ENCODE peak calls at places on chromosomes 13 and 19, in four cellular contexts. One of them, this sample, is unnamed.

GRCh38 chr19:30596813-30597399 is 224.7 kb downstream of the ZNF536 start:
- DNase-seq in ascending aorta: no peak
- DNase-seq in foreskin fibroblast: no peak
- DNase-seq in kidney epithelial cell: no peak
- DNase-seq in this sample: no peak

GRCh38 chr19:1822210-1822609 is 10.1 kb upstream of the ATP8B3 start:
- DNase-seq in ascending aorta: no peak
- DNase-seq in foreskin fibroblast: no peak
- DNase-seq in kidney epithelial cell: no peak
- DNase-seq in this sample: no peak

GRCh38 chr13:36417328-36417727 is 15.0 kb upstream of the CCNA1 start:
- DNase-seq in foreskin fibroblast: no peak
- DNase-seq in ascending aorta: no peak
- DNase-seq in kidney epithelial cell: no peak
- DNase-seq in this sample: no peak

GRCh38 chr13:36571444-36571843 is 102.4 kb upstream of the SERTM1 start:
- DNase-seq in kidney epithelial cell: no peak
- DNase-seq in ascending aorta: no peak
- DNase-seq in foreskin fibroblast: no peak
- DNase-seq in this sample: no peak

GRCh38 chr13:52651880-52652169 is 811 bp upstream of the SUGT1 start:
- DNase-seq in ascending aorta: no peak
- DNase-seq in kidney epithelial cell: no peak
- DNase-seq in foreskin fibroblast: no peak
- DNase-seq in this sample: no peak

GRCh38 chr13:29315847-29316246 is 279.6 kb downstream of the SLC7A1 start:
- DNase-seq in kidney epithelial cell: no peak
- DNase-seq in foreskin fibroblast: no peak
- DNase-seq in ascending aorta: no peak
- DNase-seq in this sample: no peak

GRCh38 chr13:111344471-111345191 is 24.2 kb downstream of the TEX29 start:
- DNase-seq in kidney epithelial cell: no peak
- DNase-seq in foreskin fibroblast: peak; percentile 78
- DNase-seq in ascending aorta: no peak
- DNase-seq in this sample: peak; percentile 44

GRCh38 chr13:95355491-95355890 is 54.2 kb upstream of the ABCC4 start:
- DNase-seq in kidney epithelial cell: peak; percentile 37
- DNase-seq in foreskin fibroblast: peak; percentile 34
- DNase-seq in ascending aorta: no peak
- DNase-seq in this sample: peak; percentile 66

GRCh38 chr19:16915734-16916133 is 26.9 kb downstream of the F2RL3 start:
- DNase-seq in foreskin fibroblast: no peak
- DNase-seq in kidney epithelial cell: no peak
- DNase-seq in ascending aorta: no peak
- DNase-seq in this sample: no peak

GRCh38 chr13:40158218-40158617 is 502.8 kb downstream of the COG6 start:
- DNase-seq in foreskin fibroblast: peak; percentile 39
- DNase-seq in ascending aorta: no peak
- DNase-seq in kidney epithelial cell: no peak
- DNase-seq in this sample: no peak

GRCh38 chr13:32039488-32040013 is 8.0 kb downstream of the FRY start:
- DNase-seq in ascending aorta: no peak
- DNase-seq in foreskin fibroblast: no peak
- DNase-seq in kidney epithelial cell: no peak
- DNase-seq in this sample: no peak

DNA sequence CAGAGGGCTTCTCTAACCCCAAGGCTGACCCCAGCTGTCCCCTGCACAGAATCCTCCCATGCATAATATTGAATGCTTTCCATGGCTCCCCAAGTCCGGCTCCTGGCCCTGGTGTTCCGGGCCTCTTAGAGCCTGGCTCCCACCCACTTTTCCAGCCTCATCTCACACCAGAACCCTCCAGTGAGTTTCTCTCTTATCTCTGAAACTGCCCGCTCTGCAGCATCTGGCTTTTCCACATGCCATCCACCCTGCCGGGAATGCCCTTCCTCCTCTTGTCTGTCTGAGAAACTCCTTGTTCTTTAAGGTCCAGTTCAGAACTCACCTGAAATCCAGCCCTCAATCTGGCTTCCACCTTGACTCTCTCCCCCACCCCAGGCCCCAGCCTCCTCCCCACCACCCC is 6.8 kb downstream of the SYNGR4 start:
- DNase-seq in foreskin fibroblast: no peak
- DNase-seq in ascending aorta: no peak
- DNase-seq in kidney epithelial cell: no peak
- DNase-seq in this sample: no peak
- TF ChIP-seq CTCF in foreskin fibroblast: no peak
- TF ChIP-seq CTCF in ascending aorta: no peak
- TF ChIP-seq CTCF in kidney epithelial cell: no peak
- TF ChIP-seq CTCF in this sample: no peak

GRCh38 chr19:49850221-49850486 is 805 bp upstream of the PTOV1 start:
- DNase-seq in kidney epithelial cell: no peak
- DNase-seq in foreskin fibroblast: no peak
- DNase-seq in ascending aorta: no peak
- DNase-seq in this sample: no peak
- H3K4me3 ChIP-seq in kidney epithelial cell: peak overlapping the region; percentile 81
- H3K4me3 ChIP-seq in foreskin fibroblast: peak overlapping the region; percentile 92
- H3K4me3 ChIP-seq in ascending aorta: peak overlapping the region; percentile 90
- H3K4me3 ChIP-seq in this sample: peak overlapping the region; percentile 88

GRCh38 chr13:76719955-76720354 is 166.2 kb downstream of the KCTD12 start:
- DNase-seq in foreskin fibroblast: no peak
- DNase-seq in ascending aorta: no peak
- DNase-seq in kidney epithelial cell: no peak
- DNase-seq in this sample: no peak
- TF ChIP-seq CTCF in foreskin fibroblast: no peak
- TF ChIP-seq CTCF in ascending aorta: no peak
- TF ChIP-seq CTCF in kidney epithelial cell: no peak
- TF ChIP-seq CTCF in this sample: no peak

GRCh38 chr19:8149261-8150094 is at the start of gene FBN3:
- DNase-seq in kidney epithelial cell: no peak
- DNase-seq in ascending aorta: no peak
- DNase-seq in foreskin fibroblast: no peak
- DNase-seq in this sample: no peak

GRCh38 chr19:8146877-8147575 is 2.4 kb downstream of the FBN3 start:
- DNase-seq in kidney epithelial cell: no peak
- DNase-seq in foreskin fibroblast: no peak
- DNase-seq in ascending aorta: no peak
- DNase-seq in this sample: no peak

GRCh38 chr19:8147579-8147978 is 1.8 kb downstream of the FBN3 start:
- DNase-seq in kidney epithelial cell: no peak
- DNase-seq in ascending aorta: no peak
- DNase-seq in foreskin fibroblast: no peak
- DNase-seq in this sample: no peak

GRCh38 chr19:8148088-8148409 is 1.3 kb downstream of the FBN3 start:
- DNase-seq in kidney epithelial cell: no peak
- DNase-seq in foreskin fibroblast: no peak
- DNase-seq in ascending aorta: no peak
- DNase-seq in this sample: no peak

GRCh38 chr19:8148410-8149231 is 771 bp downstream of the FBN3 start:
- DNase-seq in ascending aorta: no peak
- DNase-seq in foreskin fibroblast: no peak
- DNase-seq in kidney epithelial cell: no peak
- DNase-seq in this sample: no peak
- H3K4me3 ChIP-seq in ascending aorta: no peak overlapping the region
- H3K4me3 ChIP-seq in foreskin fibroblast: no peak overlapping the region
- H3K4me3 ChIP-seq in kidney epithelial cell: no peak overlapping the region
- H3K4me3 ChIP-seq in this sample: no peak overlapping the region

This sample was measured in astrocyte of the spinal cord.